ENCODE peak calls at places on chromosomes 13 and 19, in seven cellular contexts. One of them, this sample, is unnamed.

GRCh38 chr13:94251801-94252200 is 227.7 kb downstream of the DCT start:
- DNase-seq in lower leg skin: no peak
- DNase-seq in stimulated activated CD4-positive, alpha-beta T cell treated with anti-CD3 and anti-CD28 coated beads, Interleukin-2, amount 100 ng/mL, for 48 hours: no peak
- DNase-seq in RPMI7951: no peak
- DNase-seq in H7: no peak
- DNase-seq in DMS153: no peak
- DNase-seq in activated CD4-positive, alpha-beta T cell treated with anti-CD3 and anti-CD28 coated beads, Interleukin-2, amount 10 ng/mL, durations not matched to agents 7 days and 5 days: no peak
- DNase-seq in this sample: no peak

GRCh38 chr13:94174009-94174408 is 305.5 kb downstream of the DCT start:
- DNase-seq in lower leg skin: no peak
- DNase-seq in stimulated activated CD4-positive, alpha-beta T cell treated with anti-CD3 and anti-CD28 coated beads, Interleukin-2, amount 100 ng/mL, for 48 hours: no peak
- DNase-seq in RPMI7951: no peak
- DNase-seq in H7: no peak
- DNase-seq in DMS153: no peak
- DNase-seq in activated CD4-positive, alpha-beta T cell treated with anti-CD3 and anti-CD28 coated beads, Interleukin-2, amount 10 ng/mL, durations not matched to agents 7 days and 5 days: no peak
- DNase-seq in this sample: no peak

GRCh38 chr19:35959040-35959967 is 23.1 kb downstream of the LRFN3 start:
- DNase-seq in lower leg skin: no peak
- DNase-seq in stimulated activated CD4-positive, alpha-beta T cell treated with anti-CD3 and anti-CD28 coated beads, Interleukin-2, amount 100 ng/mL, for 48 hours: peak; percentile 63
- DNase-seq in RPMI7951: no peak
- DNase-seq in H7: peak; percentile 79
- DNase-seq in DMS153: no peak
- DNase-seq in activated CD4-positive, alpha-beta T cell treated with anti-CD3 and anti-CD28 coated beads, Interleukin-2, amount 10 ng/mL, durations not matched to agents 7 days and 5 days: peak; percentile 64
- DNase-seq in this sample: no peak

GRCh38 chr19:38565686-38566105 is 52.1 kb downstream of the MAP4K1 start:
- DNase-seq in lower leg skin: no peak
- DNase-seq in stimulated activated CD4-positive, alpha-beta T cell treated with anti-CD3 and anti-CD28 coated beads, Interleukin-2, amount 100 ng/mL, for 48 hours: no peak
- DNase-seq in RPMI7951: no peak
- DNase-seq in H7: peak; percentile 44
- DNase-seq in DMS153: no peak
- DNase-seq in activated CD4-positive, alpha-beta T cell treated with anti-CD3 and anti-CD28 coated beads, Interleukin-2, amount 10 ng/mL, durations not matched to agents 7 days and 5 days: no peak
- DNase-seq in this sample: no peak

GRCh38 chr13:110336681-110337080 is 29.6 kb downstream of the COL4A2 start:
- DNase-seq in lower leg skin: no peak
- DNase-seq in stimulated activated CD4-positive, alpha-beta T cell treated with anti-CD3 and anti-CD28 coated beads, Interleukin-2, amount 100 ng/mL, for 48 hours: no peak
- DNase-seq in RPMI7951: peak; percentile 58
- DNase-seq in H7: no peak
- DNase-seq in DMS153: no peak
- DNase-seq in activated CD4-positive, alpha-beta T cell treated with anti-CD3 and anti-CD28 coated beads, Interleukin-2, amount 10 ng/mL, durations not matched to agents 7 days and 5 days: no peak
- DNase-seq in this sample: no peak

GRCh38 chr13:78241278-78241919 is 322.8 kb upstream of the EDNRB start:
- DNase-seq in lower leg skin: no peak
- DNase-seq in stimulated activated CD4-positive, alpha-beta T cell treated with anti-CD3 and anti-CD28 coated beads, Interleukin-2, amount 100 ng/mL, for 48 hours: peak; percentile 8
- DNase-seq in RPMI7951: peak; percentile 5
- DNase-seq in H7: peak; percentile 13
- DNase-seq in DMS153: no peak
- DNase-seq in activated CD4-positive, alpha-beta T cell treated with anti-CD3 and anti-CD28 coated beads, Interleukin-2, amount 10 ng/mL, durations not matched to agents 7 days and 5 days: peak; percentile 12
- DNase-seq in this sample: peak; percentile 4

GRCh38 chr13:86757236-86757978 is 913.8 kb upstream of the SLITRK5 start:
- DNase-seq in lower leg skin: no peak
- DNase-seq in stimulated activated CD4-positive, alpha-beta T cell treated with anti-CD3 and anti-CD28 coated beads, Interleukin-2, amount 100 ng/mL, for 48 hours: no peak
- DNase-seq in RPMI7951: no peak
- DNase-seq in H7: peak; percentile 1
- DNase-seq in DMS153: no peak
- DNase-seq in activated CD4-positive, alpha-beta T cell treated with anti-CD3 and anti-CD28 coated beads, Interleukin-2, amount 10 ng/mL, durations not matched to agents 7 days and 5 days: peak; percentile 9
- DNase-seq in this sample: no peak

GRCh38 chr13:35470671-35471465 is 5.6 kb downstream of the MAB21L1 start:
- DNase-seq in lower leg skin: no peak
- DNase-seq in stimulated activated CD4-positive, alpha-beta T cell treated with anti-CD3 and anti-CD28 coated beads, Interleukin-2, amount 100 ng/mL, for 48 hours: no peak
- DNase-seq in RPMI7951: no peak
- DNase-seq in H7: peak; percentile 81
- DNase-seq in DMS153: no peak
- DNase-seq in activated CD4-positive, alpha-beta T cell treated with anti-CD3 and anti-CD28 coated beads, Interleukin-2, amount 10 ng/mL, durations not matched to agents 7 days and 5 days: no peak
- DNase-seq in this sample: no peak

GRCh38 chr13:101292711-101293110 is 123.6 kb downstream of the NALCN start:
- DNase-seq in lower leg skin: no peak
- DNase-seq in stimulated activated CD4-positive, alpha-beta T cell treated with anti-CD3 and anti-CD28 coated beads, Interleukin-2, amount 100 ng/mL, for 48 hours: no peak
- DNase-seq in RPMI7951: no peak
- DNase-seq in H7: no peak
- DNase-seq in DMS153: no peak
- DNase-seq in activated CD4-positive, alpha-beta T cell treated with anti-CD3 and anti-CD28 coated beads, Interleukin-2, amount 10 ng/mL, durations not matched to agents 7 days and 5 days: no peak
- DNase-seq in this sample: no peak

GRCh38 chr19:39497850-39498261 is 891 bp upstream of the DLL3 start:
- DNase-seq in lower leg skin: no peak
- DNase-seq in stimulated activated CD4-positive, alpha-beta T cell treated with anti-CD3 and anti-CD28 coated beads, Interleukin-2, amount 100 ng/mL, for 48 hours: no peak
- DNase-seq in RPMI7951: peak; percentile 37
- DNase-seq in H7: peak; percentile 94
- DNase-seq in DMS153: peak; percentile 87
- DNase-seq in activated CD4-positive, alpha-beta T cell treated with anti-CD3 and anti-CD28 coated beads, Interleukin-2, amount 10 ng/mL, durations not matched to agents 7 days and 5 days: no peak
- DNase-seq in this sample: peak; percentile 77

GRCh38 chr13:45737571-45738002 is 35.5 kb downstream of the CBY2 start:
- DNase-seq in lower leg skin: no peak
- DNase-seq in stimulated activated CD4-positive, alpha-beta T cell treated with anti-CD3 and anti-CD28 coated beads, Interleukin-2, amount 100 ng/mL, for 48 hours: no peak
- DNase-seq in RPMI7951: no peak
- DNase-seq in H7: peak; percentile 65
- DNase-seq in DMS153: no peak
- DNase-seq in activated CD4-positive, alpha-beta T cell treated with anti-CD3 and anti-CD28 coated beads, Interleukin-2, amount 10 ng/mL, durations not matched to agents 7 days and 5 days: peak; percentile 7
- DNase-seq in this sample: no peak

GRCh38 chr19:13812544-13812943 is 17.3 kb downstream of the ZSWIM4 start:
- DNase-seq in lower leg skin: no peak
- DNase-seq in stimulated activated CD4-positive, alpha-beta T cell treated with anti-CD3 and anti-CD28 coated beads, Interleukin-2, amount 100 ng/mL, for 48 hours: no peak
- DNase-seq in RPMI7951: no peak
- DNase-seq in H7: no peak
- DNase-seq in DMS153: no peak
- DNase-seq in activated CD4-positive, alpha-beta T cell treated with anti-CD3 and anti-CD28 coated beads, Interleukin-2, amount 10 ng/mL, durations not matched to agents 7 days and 5 days: no peak
- DNase-seq in this sample: no peak

GRCh38 chr13:80618777-80619176 is 277.9 kb upstream of the SPRY2 start:
- DNase-seq in lower leg skin: no peak
- DNase-seq in stimulated activated CD4-positive, alpha-beta T cell treated with anti-CD3 and anti-CD28 coated beads, Interleukin-2, amount 100 ng/mL, for 48 hours: no peak
- DNase-seq in RPMI7951: no peak
- DNase-seq in H7: no peak
- DNase-seq in DMS153: no peak
- DNase-seq in activated CD4-positive, alpha-beta T cell treated with anti-CD3 and anti-CD28 coated beads, Interleukin-2, amount 10 ng/mL, durations not matched to agents 7 days and 5 days: no peak
- DNase-seq in this sample: no peak

This sample was measured in HuH-7.5.